ENCODE peak calls at places on chromosomes 6 and 20, in four cellular contexts. One of them, this sample, is unnamed.

GRCh38 chr6:111981441-111981840 is 72.5 kb upstream of the CCN6 start:
- DNase-seq in naive thymus-derived CD4-positive, alpha-beta T cell: no peak
- DNase-seq in GM12865: no peak
- DNase-seq in right atrium auricular region: no peak
- DNase-seq in this sample: no peak

GRCh38 chr6:123715243-123715863 is 78.6 kb upstream of the TRDN start:
- DNase-seq in right atrium auricular region: no peak
- DNase-seq in GM12865: peak; percentile 46
- DNase-seq in naive thymus-derived CD4-positive, alpha-beta T cell: no peak
- DNase-seq in this sample: peak; percentile 18

GRCh38 chr6:27758471-27758870 is 153.7 kb downstream of the OR2B2 start:
- DNase-seq in GM12865: no peak
- DNase-seq in naive thymus-derived CD4-positive, alpha-beta T cell: no peak
- DNase-seq in right atrium auricular region: no peak
- DNase-seq in this sample: no peak

GRCh38 chr6:17585766-17586502 is 14.2 kb upstream of the FAM8A1 start:
- DNase-seq in naive thymus-derived CD4-positive, alpha-beta T cell: no peak
- DNase-seq in right atrium auricular region: no peak
- DNase-seq in GM12865: peak; percentile 19
- DNase-seq in this sample: no peak

GRCh38 chr6:140845666-140846065 is 1287.1 kb upstream of the GJE1 start:
- DNase-seq in GM12865: no peak
- DNase-seq in naive thymus-derived CD4-positive, alpha-beta T cell: no peak
- DNase-seq in right atrium auricular region: no peak
- DNase-seq in this sample: no peak

GRCh38 chr6:148885154-148885870 is 138.5 kb downstream of the UST start:
- DNase-seq in GM12865: no peak
- DNase-seq in right atrium auricular region: no peak
- DNase-seq in naive thymus-derived CD4-positive, alpha-beta T cell: no peak
- DNase-seq in this sample: no peak

GRCh38 chr6:1773697-1774096 is 164.0 kb downstream of the FOXC1 start:
- DNase-seq in naive thymus-derived CD4-positive, alpha-beta T cell: no peak
- DNase-seq in GM12865: no peak
- DNase-seq in right atrium auricular region: no peak
- DNase-seq in this sample: no peak

GRCh38 chr6:105389543-105389942 is 13.3 kb downstream of the PREP start:
- DNase-seq in right atrium auricular region: no peak
- DNase-seq in naive thymus-derived CD4-positive, alpha-beta T cell: no peak
- DNase-seq in GM12865: no peak
- DNase-seq in this sample: no peak

GRCh38 chr6:170043150-170043819 is 247.6 kb downstream of the DLL1 start:
- DNase-seq in GM12865: no peak
- DNase-seq in naive thymus-derived CD4-positive, alpha-beta T cell: no peak
- DNase-seq in right atrium auricular region: no peak
- DNase-seq in this sample: no peak

GRCh38 chr6:56370127-56370540 is 122.8 kb upstream of the COL21A1 start:
- DNase-seq in naive thymus-derived CD4-positive, alpha-beta T cell: no peak
- DNase-seq in right atrium auricular region: peak; percentile 76
- DNase-seq in GM12865: no peak
- DNase-seq in this sample: no peak

GRCh38 chr6:121216928-121217327 is 117.4 kb downstream of the TBC1D32 start:
- DNase-seq in GM12865: no peak
- DNase-seq in right atrium auricular region: no peak
- DNase-seq in naive thymus-derived CD4-positive, alpha-beta T cell: no peak
- DNase-seq in this sample: no peak

GRCh38 chr6:166738778-166739654 is 112.0 kb upstream of the RPS6KA2 start:
- DNase-seq in naive thymus-derived CD4-positive, alpha-beta T cell: no peak
- DNase-seq in right atrium auricular region: no peak
- DNase-seq in GM12865: no peak
- DNase-seq in this sample: no peak

GRCh38 chr6:130369821-130370220 is 4.0 kb downstream of the TMEM200A start:
- DNase-seq in GM12865: no peak
- DNase-seq in naive thymus-derived CD4-positive, alpha-beta T cell: no peak
- DNase-seq in right atrium auricular region: no peak
- DNase-seq in this sample: no peak

GRCh38 chr20:14711681-14712080 is 374.3 kb upstream of the FLRT3 start:
- DNase-seq in right atrium auricular region: no peak
- DNase-seq in naive thymus-derived CD4-positive, alpha-beta T cell: no peak
- DNase-seq in GM12865: no peak
- DNase-seq in this sample: no peak

GRCh38 chr6:134152767-134153485 is 100.5 kb upstream of the SLC2A12 start:
- DNase-seq in GM12865: no peak
- DNase-seq in right atrium auricular region: no peak
- DNase-seq in naive thymus-derived CD4-positive, alpha-beta T cell: no peak
- DNase-seq in this sample: no peak

GRCh38 chr6:111727798-111728197 is 122.1 kb upstream of the TRAF3IP2 start:
- DNase-seq in naive thymus-derived CD4-positive, alpha-beta T cell: no peak
- DNase-seq in right atrium auricular region: no peak
- DNase-seq in GM12865: no peak
- DNase-seq in this sample: no peak

GRCh38 chr6:45514454-45514853 is 136.7 kb upstream of the SUPT3H start:
- DNase-seq in right atrium auricular region: no peak
- DNase-seq in GM12865: no peak
- DNase-seq in naive thymus-derived CD4-positive, alpha-beta T cell: no peak
- DNase-seq in this sample: no peak
- H3K4me3 ChIP-seq in right atrium auricular region: no peak overlapping the region
- H3K4me3 ChIP-seq in GM12865: no peak overlapping the region
- H3K4me3 ChIP-seq in naive thymus-derived CD4-positive, alpha-beta T cell: no peak overlapping the region
- H3K4me3 ChIP-seq in this sample: no peak overlapping the region

GRCh38 chr6:81727876-81728517 is 24.5 kb downstream of the TENT5A start:
- DNase-seq in right atrium auricular region: no peak
- DNase-seq in GM12865: peak; percentile 66
- DNase-seq in naive thymus-derived CD4-positive, alpha-beta T cell: no peak
- DNase-seq in this sample: no peak
- H3K4me3 ChIP-seq in right atrium auricular region: no peak overlapping the region
- H3K4me3 ChIP-seq in GM12865: no peak overlapping the region
- H3K4me3 ChIP-seq in naive thymus-derived CD4-positive, alpha-beta T cell: no peak overlapping the region
- H3K4me3 ChIP-seq in this sample: no peak overlapping the region

DNA sequence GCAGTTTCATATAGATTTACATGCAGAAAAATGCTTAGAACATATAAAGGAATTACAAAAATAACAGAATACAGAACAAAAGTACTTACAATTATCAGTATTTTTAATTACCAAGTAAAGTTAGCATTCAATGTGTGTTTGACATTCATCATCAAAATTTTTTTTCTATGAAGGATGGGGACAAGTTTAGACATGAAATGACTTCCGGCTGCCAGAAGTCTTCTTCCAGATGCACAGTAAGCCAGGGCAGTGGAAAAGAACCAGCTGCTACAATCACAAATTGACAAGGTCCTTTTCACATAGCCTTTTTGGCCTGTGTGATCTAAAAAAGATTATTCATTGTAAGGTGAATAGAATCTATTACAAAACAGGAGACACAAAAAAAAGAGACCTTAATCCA is 73.8 kb downstream of the HUS1B start:
- DNase-seq in naive thymus-derived CD4-positive, alpha-beta T cell: no peak
- DNase-seq in right atrium auricular region: no peak
- DNase-seq in GM12865: peak; percentile 15
- DNase-seq in this sample: no peak
- H3K4me3 ChIP-seq in naive thymus-derived CD4-positive, alpha-beta T cell: no peak overlapping the region
- H3K4me3 ChIP-seq in right atrium auricular region: no peak overlapping the region
- H3K4me3 ChIP-seq in GM12865: no peak overlapping the region
- H3K4me3 ChIP-seq in this sample: no peak overlapping the region

GRCh38 chr6:40588070-40588384 is 863 bp upstream of the LRFN2 start:
- DNase-seq in naive thymus-derived CD4-positive, alpha-beta T cell: no peak
- DNase-seq in GM12865: no peak
- DNase-seq in right atrium auricular region: no peak
- DNase-seq in this sample: no peak
- H3K4me3 ChIP-seq in naive thymus-derived CD4-positive, alpha-beta T cell: no peak overlapping the region
- H3K4me3 ChIP-seq in GM12865: no peak overlapping the region
- H3K4me3 ChIP-seq in right atrium auricular region: peak overlapping the region; percentile 47
- H3K4me3 ChIP-seq in this sample: peak overlapping the region; percentile 78

GRCh38 chr20:3747471-3747870 is 15.0 kb downstream of the HSPA12B start:
- DNase-seq in right atrium auricular region: no peak
- DNase-seq in naive thymus-derived CD4-positive, alpha-beta T cell: no peak
- DNase-seq in GM12865: no peak
- DNase-seq in this sample: no peak

GRCh38 chr20:3749689-3750639 is 17.5 kb downstream of the HSPA12B start:
- DNase-seq in right atrium auricular region: no peak
- DNase-seq in naive thymus-derived CD4-positive, alpha-beta T cell: no peak
- DNase-seq in GM12865: peak; percentile 35
- DNase-seq in this sample: no peak

GRCh38 chr20:3751284-3751663 is 16.3 kb downstream of the ADISSP start:
- DNase-seq in naive thymus-derived CD4-positive, alpha-beta T cell: no peak
- DNase-seq in right atrium auricular region: no peak
- DNase-seq in GM12865: no peak
- DNase-seq in this sample: no peak

GRCh38 chr20:3748073-3748472 is 15.6 kb downstream of the HSPA12B start:
- DNase-seq in GM12865: no peak
- DNase-seq in right atrium auricular region: no peak
- DNase-seq in naive thymus-derived CD4-positive, alpha-beta T cell: no peak
- DNase-seq in this sample: no peak

GRCh38 chr20:3749087-3749688 is 16.7 kb downstream of the HSPA12B start:
- DNase-seq in naive thymus-derived CD4-positive, alpha-beta T cell: no peak
- DNase-seq in GM12865: no peak
- DNase-seq in right atrium auricular region: no peak
- DNase-seq in this sample: no peak
- H3K4me3 ChIP-seq in naive thymus-derived CD4-positive, alpha-beta T cell: no peak overlapping the region
- H3K4me3 ChIP-seq in GM12865: no peak overlapping the region
- H3K4me3 ChIP-seq in right atrium auricular region: peak overlapping the region; percentile 20
- H3K4me3 ChIP-seq in this sample: no peak overlapping the region

GRCh38 chr6:22954749-22955385 is 385.5 kb downstream of the HDGFL1 start:
- DNase-seq in right atrium auricular region: no peak
- DNase-seq in GM12865: no peak
- DNase-seq in naive thymus-derived CD4-positive, alpha-beta T cell: no peak
- DNase-seq in this sample: no peak
- H3K4me3 ChIP-seq in right atrium auricular region: peak overlapping the region; percentile 16
- H3K4me3 ChIP-seq in GM12865: peak overlapping the region; percentile 51
- H3K4me3 ChIP-seq in naive thymus-derived CD4-positive, alpha-beta T cell: peak overlapping the region; percentile 49
- H3K4me3 ChIP-seq in this sample: peak overlapping the region; percentile 41

GRCh38 chr20:4297141-4297826 is 281.9 kb upstream of the RNF24 start:
- DNase-seq in GM12865: no peak
- DNase-seq in naive thymus-derived CD4-positive, alpha-beta T cell: no peak
- DNase-seq in right atrium auricular region: no peak
- DNase-seq in this sample: no peak
- H3K4me3 ChIP-seq in GM12865: no peak overlapping the region
- H3K4me3 ChIP-seq in naive thymus-derived CD4-positive, alpha-beta T cell: no peak overlapping the region
- H3K4me3 ChIP-seq in right atrium auricular region: no peak overlapping the region
- H3K4me3 ChIP-seq in this sample: no peak overlapping the region